ENCODE peak calls at places on chromosome 16, in five cellular contexts. A is HepG2, K is HEK293T, W is IMR-90, Y is A549. O is an unnamed sample.

GRCh38 chr16:83951544-83951943 is 1.5 kb upstream of the OSGIN1 start:
- DNase-seq in A (no peak), K (no peak), W (no peak), Y (no peak), O (no peak)

GRCh38 chr16:17784073-17784472 is 313.3 kb upstream of the XYLT1 start:
- DNase-seq in A (peak), K (peak), W (peak), Y (no peak), O (peak)

GRCh38 chr16:15573274-15573895 is 69.6 kb downstream of the MARF1 start:
- DNase-seq in A (no peak), K (no peak), W (no peak), Y (no peak), O (no peak)

GRCh38 chr16:72425571-72426341 is 253.8 kb upstream of the PMFBP1 start:
- DNase-seq in A (no peak), K (no peak), W (no peak), Y (no peak), O (no peak)

GRCh38 chr16:76287466-76287865 is 10.3 kb downstream of the CNTNAP4 start:
- DNase-seq in A (no peak), K (no peak), W (no peak), Y (no peak), O (no peak)

GRCh38 chr16:70685938-70686375 is at the start of gene MTSS2:
- DNase-seq in A (peak), K (peak), W (peak), Y (peak), O (peak)

GRCh38 chr16:53080345-53081031 is 25.7 kb downstream of the CHD9 start:
- DNase-seq in A (no peak), K (no peak), W (peak), Y (peak), O (no peak)

GRCh38 chr16:629289-630023 is 1.3 kb upstream of the WFIKKN1 start:
- DNase-seq in A (peak), K (no peak), W (no peak), Y (no peak), O (peak)

GRCh38 chr16:50315346-50315997 is 49.1 kb downstream of the ADCY7 start:
- DNase-seq in A (no peak), K (no peak), W (no peak), Y (no peak), O (no peak)

GRCh38 chr16:46929378-46930332 is 43.8 kb downstream of the DNAJA2 start:
- DNase-seq in A (peak), K (peak), W (peak), Y (peak), O (peak)

GRCh38 chr16:58487566-58488351 is 12.2 kb upstream of the NDRG4 start:
- DNase-seq in A (peak), K (peak), W (peak), Y (peak), O (peak)

GRCh38 chr16:57751539-57752202 is 16.1 kb downstream of the KATNB1 start:
- DNase-seq in A (no peak), K (no peak), W (no peak), Y (no peak), O (no peak)

GRCh38 chr16:31071861-31072260 is 2.2 kb downstream of the ZNF668 start:
- DNase-seq in A (no peak), K (no peak), W (peak), Y (no peak), O (no peak)

GRCh38 chr16:19582050-19582784 is 26.7 kb downstream of the VPS35L start:
- DNase-seq in A (no peak), K (no peak), W (no peak), Y (no peak), O (no peak)

GRCh38 chr16:85104147-85104546 is 8.1 kb downstream of the CIBAR2 start:
- DNase-seq in A (no peak), K (no peak), W (no peak), Y (no peak), O (no peak)

GRCh38 chr16:72836985-72837384 is 210.9 kb downstream of the ZFHX3 start:
- DNase-seq in A (peak), K (no peak), W (no peak), Y (no peak), O (peak)

GRCh38 chr16:72999541-73000019 is 48.3 kb downstream of the ZFHX3 start:
- DNase-seq in A (no peak), K (no peak), W (no peak), Y (no peak), O (no peak)

GRCh38 chr16:56532714-56533113 is 12.9 kb upstream of the BBS2 start:
- DNase-seq in A (peak), K (peak), W (no peak), Y (no peak), O (peak)

GRCh38 chr16:9138021-9138680 is 46.7 kb downstream of the HAPSTR1 start:
- DNase-seq in A (no peak), K (no peak), W (no peak), Y (no peak), O (no peak)

GRCh38 chr16:78505544-78506371 is 406.3 kb downstream of the WWOX start:
- DNase-seq in A (peak), K (no peak), W (no peak), Y (no peak), O (peak)

GRCh38 chr16:83837566-83837965 is 29.8 kb downstream of the HSBP1 start:
- DNase-seq in A (no peak), K (no peak), W (no peak), Y (no peak), O (no peak)

GRCh38 chr16:35102780-35103403 is 1643.5 kb downstream of the TP53TG3F start:
- DNase-seq in A (peak), K (peak), W (no peak), Y (no peak), O (peak)

GRCh38 chr16:71626018-71626857 is at the start of gene MARVELD3:
- DNase-seq in A (peak), K (no peak), W (no peak), Y (peak), O (peak)

GRCh38 chr16:84033251-84034195 is 9.1 kb downstream of the SLC38A8 start:
- DNase-seq in A (no peak), K (no peak), W (no peak), Y (no peak), O (no peak)

GRCh38 chr16:19274178-19274797 is 11.2 kb upstream of the CLEC19A start:
- DNase-seq in A (no peak), K (no peak), W (no peak), Y (no peak), O (no peak)

GRCh38 chr16:5678371-5678770 is 580.8 kb upstream of the EEF2KMT start:
- DNase-seq in A (no peak), K (no peak), W (no peak), Y (no peak), O (peak)

GRCh38 chr16:22874394-22874793 is 60.4 kb downstream of the HS3ST2 start:
- DNase-seq in A (no peak), K (no peak), W (no peak), Y (no peak), O (no peak)

GRCh38 chr16:67862623-67863583 is 9.9 kb upstream of the EDC4 start:
- DNase-seq in A (no peak), K (no peak), W (peak), Y (no peak), O (no peak)

GRCh38 chr16:11251525-11252481 is 4.2 kb downstream of the SOCS1 start:
- DNase-seq in A (no peak), K (no peak), W (peak), Y (no peak), O (no peak)

GRCh38 chr16:6663668-6664067 is 669.0 kb upstream of the RBFOX1 start:
- DNase-seq in A (no peak), K (no peak), W (no peak), Y (no peak), O (no peak)

GRCh38 chr16:84782841-84783240 is 36.9 kb upstream of the CRISPLD2 start:
- DNase-seq in A (no peak), K (no peak), W (no peak), Y (no peak), O (no peak)

DNA sequence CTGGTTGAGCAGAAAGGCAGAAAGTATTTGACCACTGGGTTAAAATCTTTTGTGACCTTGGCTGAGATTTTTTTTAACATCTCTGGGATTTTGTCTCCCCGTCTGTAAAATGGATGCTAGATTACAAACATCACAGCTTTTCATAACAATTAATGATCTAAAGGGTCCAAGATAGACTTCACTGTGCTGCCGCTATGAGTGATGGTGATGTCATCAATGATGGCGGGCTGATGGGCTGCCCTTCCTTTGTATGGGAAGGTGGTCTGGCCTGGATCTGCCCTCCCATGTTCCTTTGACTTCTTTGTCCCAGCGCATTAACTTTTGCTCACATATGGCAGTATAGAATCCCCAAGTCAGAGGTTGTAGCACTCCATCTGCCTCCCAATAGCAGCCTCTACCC is 116.7 kb downstream of the IRX5 start:
- DNase-seq in A (no peak), K (no peak), W (no peak), Y (no peak), O (no peak)
- TF ChIP-seq BHLHE40 in A (no peak), K (no peak), W (no peak), Y (no peak), O (no peak)

GRCh38 chr16:88435437-88436355 is 17.4 kb upstream of the ZFPM1 start:
- DNase-seq in A (no peak), K (no peak), W (no peak), Y (no peak), O (no peak)

GRCh38 chr16:88439016-88439415 is 14.1 kb upstream of the ZFPM1 start:
- DNase-seq in A (no peak), K (no peak), W (no peak), Y (no peak), O (no peak)

GRCh38 chr16:88436796-88437195 is 16.3 kb upstream of the ZFPM1 start:
- DNase-seq in A (no peak), K (no peak), W (no peak), Y (no peak), O (no peak)

GRCh38 chr16:88438084-88438870 is 14.8 kb upstream of the ZFPM1 start:
- DNase-seq in A (no peak), K (no peak), W (no peak), Y (no peak), O (no peak)

GRCh38 chr16:88437367-88437964 is 15.6 kb upstream of the ZFPM1 start:
- DNase-seq in A (peak), K (peak), W (peak), Y (peak), O (peak)
- TF ChIP-seq BHLHE40 in A (peak), K (no peak), W (no peak), Y (no peak), O (no peak)

GRCh38 chr16:86532526-86532815 is 22.1 kb downstream of the FOXF1 start:
- DNase-seq in A (no peak), K (no peak), W (no peak), Y (no peak), O (no peak)

GRCh38 chr16:86531641-86532525 is 21.6 kb downstream of the FOXF1 start:
- DNase-seq in A (no peak), K (no peak), W (no peak), Y (no peak), O (no peak)

GRCh38 chr16:86533076-86533475 is 22.0 kb downstream of the MTHFSD start:
- DNase-seq in A (no peak), K (no peak), W (no peak), Y (no peak), O (no peak)

GRCh38 chr16:86530251-86531192 is 20.2 kb downstream of the FOXF1 start:
- DNase-seq in A (no peak), K (no peak), W (no peak), Y (no peak), O (no peak)

GRCh38 chr16:86531193-86531550 is 20.8 kb downstream of the FOXF1 start:
- DNase-seq in A (no peak), K (no peak), W (no peak), Y (no peak), O (no peak)
- TF ChIP-seq BHLHE40 in A (no peak), K (no peak), W (no peak), Y (no peak), O (no peak)

GRCh38 chr16:80060470-80060869 is 459.9 kb upstream of the MAF start:
- DNase-seq in A (no peak), K (no peak), W (no peak), Y (no peak), O (no peak)
- TF ChIP-seq BHLHE40 in A (no peak), K (no peak), W (no peak), Y (no peak), O (no peak)

DNA sequence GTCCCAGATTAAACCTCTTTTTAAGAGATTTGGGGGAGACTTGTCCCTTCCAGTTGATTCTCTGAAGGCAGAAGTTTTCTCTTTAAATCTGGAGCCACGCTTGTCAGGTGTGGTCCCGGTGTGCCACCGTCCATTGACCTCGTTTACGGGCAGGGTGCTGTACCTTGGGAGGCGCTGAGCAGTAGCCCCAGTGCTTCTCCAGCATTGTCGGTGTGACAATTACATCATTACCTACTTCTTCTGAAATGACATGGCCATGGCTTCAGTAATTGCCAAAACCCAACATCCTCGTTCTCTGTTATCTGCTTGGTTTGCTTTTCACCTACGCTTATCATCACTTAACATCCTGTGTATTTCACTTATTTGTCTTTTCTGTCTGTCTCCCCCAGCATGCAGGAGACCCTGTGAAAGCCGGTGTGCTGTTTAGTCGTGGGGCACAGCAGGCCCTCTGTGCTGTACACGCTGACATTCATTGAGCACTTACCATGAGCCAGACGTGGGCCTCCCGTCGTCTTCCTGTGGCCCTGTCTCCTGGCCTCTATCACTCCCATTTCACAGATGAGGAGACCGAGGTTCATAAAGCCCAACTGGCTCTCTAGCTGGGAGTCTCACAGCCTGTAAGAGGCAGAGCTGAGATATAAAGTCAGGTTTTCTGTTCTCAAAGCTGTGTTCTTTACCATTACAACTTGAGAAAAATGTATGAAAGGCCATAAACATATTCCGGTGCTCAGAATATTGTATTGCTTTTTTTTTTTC is 143.9 kb downstream of the CMIP start:
- DNase-seq in A (no peak), K (no peak), W (no peak), Y (no peak), O (no peak)
- TF ChIP-seq BHLHE40 in A (no peak), K (no peak), W (no peak), Y (no peak), O (no peak)

DNA sequence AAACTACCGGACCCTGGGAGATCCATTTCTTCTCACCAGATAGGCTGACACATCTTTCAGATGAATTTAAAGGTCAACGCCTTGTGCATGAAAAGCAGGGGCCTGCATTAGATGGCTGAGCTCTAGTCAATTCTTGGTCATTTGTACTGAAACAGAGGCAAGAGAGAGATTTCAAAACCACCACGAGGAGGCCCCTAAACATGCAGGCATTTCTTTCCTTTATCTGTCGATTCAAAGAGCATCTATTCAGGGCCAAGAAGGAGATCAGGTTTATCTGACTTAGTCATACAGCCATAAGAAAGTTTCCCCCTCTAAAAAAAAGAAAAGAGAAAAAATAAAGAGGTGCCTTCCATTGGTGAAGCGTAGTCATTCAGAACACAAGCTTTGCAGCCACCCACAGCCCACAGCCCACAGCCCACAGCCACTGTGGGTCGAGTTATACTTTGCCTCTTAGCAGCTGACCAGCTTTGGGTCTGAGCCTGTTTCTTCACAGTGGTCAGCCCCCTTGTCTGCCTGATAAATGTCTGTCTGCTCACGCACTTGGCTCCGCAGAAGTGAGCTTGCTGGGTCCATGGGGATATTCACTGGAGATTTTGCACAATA is 207.5 kb downstream of the CDH13 start:
- DNase-seq in A (no peak), K (no peak), W (peak), Y (no peak), O (no peak)
- TF ChIP-seq BHLHE40 in A (no peak), K (no peak), W (no peak), Y (no peak), O (no peak)

DNA sequence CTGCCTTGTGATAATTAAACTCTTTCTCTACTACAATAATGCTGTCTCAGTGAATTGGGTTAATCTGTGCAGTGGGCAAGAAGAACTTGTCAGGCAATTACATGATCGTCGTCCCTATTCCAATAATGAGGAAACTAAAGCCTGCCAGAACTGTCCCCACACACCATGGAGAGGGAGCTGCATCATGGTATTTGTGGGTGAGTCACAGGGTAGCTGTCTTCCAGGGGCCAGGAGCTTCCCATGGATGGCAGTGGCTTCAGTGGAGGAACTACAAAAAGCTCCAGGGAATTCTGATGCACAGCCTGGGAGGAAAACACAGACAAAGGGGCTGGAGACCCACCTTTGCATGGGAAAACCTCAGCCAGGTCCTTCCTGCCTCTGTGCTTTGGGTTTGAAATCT is 83.3 kb upstream of the C16orf82 start:
- DNase-seq in A (no peak), K (no peak), W (peak), Y (no peak), O (no peak)
- TF ChIP-seq BHLHE40 in A (no peak), K (no peak), W (no peak), Y (no peak), O (no peak)

DNA sequence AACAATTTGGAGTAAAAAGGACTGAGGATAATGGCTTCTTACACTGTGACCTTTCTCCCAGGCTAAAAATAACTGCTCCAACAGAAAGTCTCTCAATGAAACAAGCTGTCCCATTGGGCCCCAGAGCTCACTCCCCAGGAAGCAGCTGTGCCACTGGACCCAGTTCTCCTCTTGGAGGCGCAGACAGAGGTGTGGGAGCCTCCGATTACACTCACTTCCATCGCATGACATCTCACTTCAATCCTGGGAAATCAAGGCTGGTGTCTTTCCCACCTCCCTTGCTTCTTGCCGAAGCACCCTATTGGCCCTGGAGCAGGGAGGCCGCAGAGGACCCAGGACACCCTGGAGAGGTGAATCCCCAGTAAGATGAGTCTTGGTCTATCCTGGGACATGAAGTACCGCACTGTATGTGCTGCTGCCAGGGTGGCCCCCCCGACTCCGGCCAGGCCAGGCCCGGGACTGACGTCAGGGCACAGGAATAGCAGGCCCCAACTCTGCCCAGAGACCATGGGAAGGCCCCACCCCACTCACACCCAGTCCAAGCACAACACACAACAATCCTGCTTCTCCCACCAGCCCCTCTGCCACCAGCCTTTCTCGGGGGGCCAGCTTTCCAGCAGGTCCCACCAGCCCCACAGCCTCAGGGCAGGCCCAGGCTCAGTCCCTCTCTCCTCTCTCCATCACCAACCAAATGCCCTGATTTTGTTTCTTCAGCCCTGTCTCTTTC is 29.5 kb downstream of the SRL start:
- DNase-seq in A (no peak), K (no peak), W (no peak), Y (no peak), O (no peak)
- TF ChIP-seq BHLHE40 in A (no peak), K (no peak), W (no peak), Y (no peak), O (no peak)